ENCODE peak calls at places on chromosomes 1 and 21, in ten cellular contexts. O is K562, B is OCI-LY7, Z is SJSA1, I is GM23338, L is hepatocyte, W is adrenal gland, G is MM.1S, T is tibial artery, D is aorta. Y is an unnamed sample.

GRCh38 chr1:15432327-15432726 is 5.9 kb upstream of the CTRC start:
- DNase-seq in O (no peak), B (no peak), Z (no peak), I (peak), L (peak), W (no peak), G (no peak), T (no peak), D (no peak), Y (no peak)

GRCh38 chr1:185531838-185532237 is 202.4 kb upstream of the HMCN1 start:
- DNase-seq in O (no peak), B (no peak), Z (no peak), I (peak), L (no peak), W (no peak), G (no peak), T (no peak), D (no peak), Y (no peak)

GRCh38 chr1:158248771-158249170 is 5.5 kb upstream of the CD1A start:
- DNase-seq in O (no peak), B (no peak), Z (no peak), I (no peak), L (no peak), W (no peak), G (no peak), T (no peak), D (no peak), Y (no peak)

GRCh38 chr1:95111014-95111413 is 6.1 kb upstream of the TLCD4 start:
- DNase-seq in O (no peak), B (no peak), Z (no peak), I (no peak), L (no peak), W (no peak), G (no peak), T (no peak), D (no peak), Y (no peak)

GRCh38 chr1:20197329-20197791 is 11.0 kb upstream of the PLA2G2C start:
- DNase-seq in O (peak), B (no peak), Z (no peak), I (no peak), L (no peak), W (no peak), G (no peak), T (no peak), D (no peak), Y (no peak)

GRCh38 chr1:75632350-75632949 is 21.5 kb upstream of the SLC44A5 start:
- DNase-seq in O (peak), B (peak), Z (no peak), I (peak), L (peak), W (no peak), G (peak), T (no peak), D (no peak), Y (no peak)

GRCh38 chr1:240562111-240562590 is 49.8 kb downstream of the GREM2 start:
- DNase-seq in O (no peak), B (no peak), Z (no peak), I (peak), L (no peak), W (no peak), G (peak), T (no peak), D (no peak), Y (no peak)

GRCh38 chr1:152050886-152051764 is 14.3 kb upstream of the S100A11 start:
- DNase-seq in O (no peak), B (no peak), Z (no peak), I (peak), L (no peak), W (no peak), G (no peak), T (no peak), D (no peak), Y (peak)

GRCh38 chr1:68623700-68624099 is 126.8 kb upstream of the DEPDC1 start:
- DNase-seq in O (no peak), B (no peak), Z (no peak), I (no peak), L (no peak), W (no peak), G (no peak), T (no peak), D (no peak), Y (no peak)

GRCh38 chr1:161835963-161836362 is 69.8 kb downstream of the ATF6 start:
- DNase-seq in O (no peak), B (no peak), Z (no peak), I (no peak), L (no peak), W (no peak), G (no peak), T (no peak), D (no peak), Y (no peak)

GRCh38 chr1:180901221-180901990 is 11.3 kb upstream of the KIAA1614 start:
- DNase-seq in O (no peak), B (no peak), Z (no peak), I (no peak), L (no peak), W (no peak), G (no peak), T (no peak), D (no peak), Y (no peak)

GRCh38 chr1:59005491-59006308 is 221.9 kb upstream of the JUN start:
- DNase-seq in O (no peak), B (no peak), Z (peak), I (no peak), L (no peak), W (no peak), G (peak), T (no peak), D (no peak), Y (no peak)

GRCh38 chr1:11488966-11489625 is 10.1 kb downstream of the DISP3 start:
- DNase-seq in O (no peak), B (no peak), Z (no peak), I (no peak), L (no peak), W (no peak), G (no peak), T (no peak), D (no peak), Y (no peak)

GRCh38 chr1:61079898-61080336 is 2.4 kb upstream of the NFIA start:
- DNase-seq in O (peak), B (no peak), Z (peak), I (peak), L (peak), W (peak), G (no peak), T (peak), D (peak), Y (peak)

GRCh38 chr1:224183591-224184312 is 712 bp downstream of the DEGS1 start:
- DNase-seq in O (peak), B (peak), Z (peak), I (peak), L (peak), W (peak), G (peak), T (peak), D (peak), Y (no peak)

GRCh38 chr1:31152181-31152768 is 86.8 kb upstream of the PUM1 start:
- DNase-seq in O (no peak), B (peak), Z (no peak), I (no peak), L (peak), W (peak), G (no peak), T (no peak), D (no peak), Y (no peak)

GRCh38 chr21:35266546-35266945 is 217.4 kb upstream of the RUNX1 start:
- DNase-seq in O (no peak), B (no peak), Z (no peak), I (no peak), L (no peak), W (no peak), G (no peak), T (no peak), D (no peak), Y (no peak)
- H3K27ac ChIP-seq in O (no peak), B (no peak), Z (no peak), I (no peak), L (no peak), W (no peak), G (no peak), T (no peak), D (no peak), Y (no peak)

GRCh38 chr1:179058343-179059184 is 23.3 kb upstream of the TOR3A start:
- DNase-seq in O (no peak), B (no peak), Z (no peak), I (peak), L (no peak), W (no peak), G (no peak), T (no peak), D (no peak), Y (no peak)

GRCh38 chr1:179061360-179062282 is 20.2 kb upstream of the TOR3A start:
- DNase-seq in O (no peak), B (no peak), Z (no peak), I (no peak), L (no peak), W (no peak), G (no peak), T (no peak), D (no peak), Y (no peak)

GRCh38 chr1:179055930-179056329 is 25.9 kb upstream of the TOR3A start:
- DNase-seq in O (no peak), B (no peak), Z (no peak), I (no peak), L (no peak), W (no peak), G (no peak), T (no peak), D (no peak), Y (no peak)

GRCh38 chr1:179053486-179053885 is 27.8 kb downstream of the FAM20B start:
- DNase-seq in O (no peak), B (no peak), Z (no peak), I (no peak), L (no peak), W (no peak), G (no peak), T (no peak), D (no peak), Y (no peak)

GRCh38 chr1:179059185-179059483 is 22.7 kb upstream of the TOR3A start:
- DNase-seq in O (no peak), B (no peak), Z (no peak), I (no peak), L (no peak), W (no peak), G (no peak), T (no peak), D (no peak), Y (no peak)
- H3K4me3 ChIP-seq in O (no peak), B (no peak), Z (no peak), I (no peak), L (no peak), W (no peak), G (no peak), T (no peak), D (no peak), Y (no peak)

DNA sequence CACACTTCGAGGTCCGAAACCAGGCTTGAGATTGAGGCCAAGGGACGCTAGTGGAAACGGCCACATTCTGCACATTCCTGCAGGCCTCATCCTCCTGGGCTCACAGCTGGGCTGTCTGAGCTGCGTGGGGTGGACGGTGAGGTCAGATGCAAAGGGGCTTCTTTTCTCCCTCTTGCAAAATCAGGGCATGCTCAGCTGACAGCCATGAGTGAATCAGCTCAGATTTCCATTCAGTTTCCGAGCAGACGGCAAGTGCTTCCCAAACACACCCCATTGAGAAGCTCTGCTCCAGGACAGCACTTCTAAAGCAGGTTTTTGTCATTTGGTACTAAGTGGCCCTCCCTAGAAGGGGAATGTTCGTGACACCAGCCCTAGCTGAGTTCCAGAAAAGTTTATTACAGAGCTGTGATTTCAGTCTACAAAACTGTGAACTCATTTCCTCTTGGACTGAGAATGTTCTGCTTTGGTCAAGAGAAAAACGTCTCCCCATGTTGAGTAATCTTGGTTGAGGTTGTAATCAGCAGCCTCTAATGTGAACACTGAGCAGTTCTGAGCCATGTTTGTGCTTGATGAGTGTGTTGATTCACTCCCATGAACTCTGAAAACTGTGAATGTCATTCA is 10.0 kb downstream of the PDPN start:
- DNase-seq in O (no peak), B (no peak), Z (peak), I (peak), L (peak), W (peak), G (no peak), T (peak), D (peak), Y (no peak)
- H3K27ac ChIP-seq in O (no peak), B (no peak), Z (peak), I (no peak), L (peak), W (peak), G (no peak), T (peak), D (no peak), Y (peak)

GRCh38 chr1:198927129-198927528 is 288.3 kb downstream of the PTPRC start:
- DNase-seq in O (no peak), B (no peak), Z (no peak), I (no peak), L (no peak), W (no peak), G (no peak), T (no peak), D (no peak), Y (no peak)
- H3K4me3 ChIP-seq in O (no peak), B (no peak), Z (no peak), I (no peak), L (no peak), W (no peak), G (no peak), T (no peak), D (no peak), Y (no peak)

GRCh38 chr1:8176279-8176678 is 141.6 kb upstream of the SLC45A1 start:
- DNase-seq in O (no peak), B (no peak), Z (no peak), I (no peak), L (no peak), W (no peak), G (no peak), T (no peak), D (no peak), Y (no peak)

GRCh38 chr1:8185400-8185799 is 132.5 kb upstream of the SLC45A1 start:
- DNase-seq in O (no peak), B (no peak), Z (no peak), I (no peak), L (no peak), W (no peak), G (no peak), T (no peak), D (peak), Y (no peak)

GRCh38 chr1:8184301-8184700 is 133.6 kb upstream of the SLC45A1 start:
- DNase-seq in O (no peak), B (no peak), Z (no peak), I (no peak), L (no peak), W (no peak), G (no peak), T (no peak), D (peak), Y (no peak)

GRCh38 chr1:8179132-8179793 is 138.7 kb upstream of the SLC45A1 start:
- DNase-seq in O (no peak), B (no peak), Z (no peak), I (no peak), L (no peak), W (no peak), G (no peak), T (no peak), D (no peak), Y (no peak)

DNA sequence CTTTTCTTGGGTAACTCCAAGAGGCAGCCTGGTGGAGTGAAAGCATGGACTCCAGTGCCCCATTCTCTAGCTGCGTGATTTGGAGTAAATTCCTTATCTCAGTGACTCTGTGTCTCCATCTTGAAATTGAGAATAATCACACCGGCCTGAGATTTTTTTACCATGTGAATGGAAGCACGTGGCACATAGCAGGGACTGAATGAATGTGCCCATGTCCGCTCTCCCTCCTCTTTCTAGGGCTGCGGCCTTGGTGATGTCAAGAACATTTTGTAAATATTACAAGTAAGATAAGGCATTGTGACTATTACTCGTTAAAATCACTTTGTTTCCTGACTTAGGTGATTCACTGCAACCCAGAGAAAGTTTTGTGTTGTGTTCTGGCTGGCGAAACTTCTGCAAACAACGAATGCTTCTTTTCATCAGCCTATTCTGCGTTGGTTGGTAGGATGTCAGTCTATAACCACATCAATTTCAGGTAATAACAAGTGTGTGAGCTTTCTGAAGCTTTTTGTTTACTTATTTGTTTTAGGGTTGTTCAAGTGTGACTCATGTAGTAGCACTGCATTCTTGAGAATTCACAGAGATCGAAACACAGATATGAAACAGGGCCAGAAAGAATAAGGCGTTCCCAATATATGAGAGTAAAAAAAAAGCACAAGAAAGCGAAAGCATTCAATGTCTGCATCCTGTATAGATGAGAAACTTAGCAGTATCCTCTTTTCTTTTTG is 135.7 kb upstream of the SLC45A1 start:
- DNase-seq in O (no peak), B (no peak), Z (peak), I (no peak), L (peak), W (peak), G (peak), T (no peak), D (no peak), Y (peak)
- H3K27ac ChIP-seq in O (no peak), B (no peak), Z (peak), I (no peak), L (peak), W (peak), G (no peak), T (no peak), D (no peak), Y (peak)

GRCh38 chr1:174448964-174449363 is 1.2 kb downstream of the GPR52 start:
- DNase-seq in O (no peak), B (no peak), Z (no peak), I (no peak), L (no peak), W (peak), G (no peak), T (no peak), D (no peak), Y (no peak)

GRCh38 chr1:174448531-174448883 is 743 bp downstream of the GPR52 start:
- DNase-seq in O (no peak), B (no peak), Z (no peak), I (no peak), L (no peak), W (no peak), G (no peak), T (no peak), D (no peak), Y (no peak)

GRCh38 chr1:174445817-174446216 is 1.9 kb upstream of the GPR52 start:
- DNase-seq in O (no peak), B (no peak), Z (no peak), I (peak), L (no peak), W (no peak), G (no peak), T (no peak), D (no peak), Y (no peak)

GRCh38 chr1:174447866-174448530 is at the start of gene GPR52:
- DNase-seq in O (no peak), B (no peak), Z (no peak), I (no peak), L (no peak), W (no peak), G (no peak), T (no peak), D (no peak), Y (no peak)

DNA sequence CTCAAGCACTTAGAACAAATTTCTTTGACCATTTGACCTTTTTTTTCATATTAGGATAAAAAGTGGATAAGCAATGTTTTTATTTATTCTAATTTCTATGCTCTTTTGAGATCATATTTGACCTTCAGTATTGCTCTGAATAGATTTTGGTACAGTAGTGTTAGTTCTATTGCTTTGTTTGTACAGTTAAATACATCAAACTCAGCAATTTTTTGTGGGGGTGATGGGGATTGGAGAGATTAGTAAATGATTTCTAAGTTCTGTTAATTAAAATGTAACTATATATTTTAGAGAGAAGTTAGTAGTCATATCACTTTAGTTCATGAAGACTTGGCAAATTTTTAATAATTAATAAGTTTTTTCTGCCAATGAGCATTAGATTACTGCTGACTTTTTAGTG is 2.4 kb upstream of the GPR52 start:
- DNase-seq in O (no peak), B (no peak), Z (no peak), I (no peak), L (no peak), W (no peak), G (no peak), T (no peak), D (no peak), Y (no peak)
- H3K4me3 ChIP-seq in O (no peak), B (no peak), Z (no peak), I (no peak), L (no peak), W (no peak), G (no peak), T (no peak), D (no peak), Y (no peak)

GRCh38 chr1:220410681-220411080 is 117.3 kb upstream of the MARK1 start:
- DNase-seq in O (no peak), B (no peak), Z (no peak), I (no peak), L (no peak), W (no peak), G (peak), T (no peak), D (no peak), Y (no peak)

GRCh38 chr1:220407101-220407683 is 120.7 kb upstream of the MARK1 start:
- DNase-seq in O (no peak), B (no peak), Z (no peak), I (no peak), L (peak), W (no peak), G (peak), T (no peak), D (no peak), Y (no peak)

DNA sequence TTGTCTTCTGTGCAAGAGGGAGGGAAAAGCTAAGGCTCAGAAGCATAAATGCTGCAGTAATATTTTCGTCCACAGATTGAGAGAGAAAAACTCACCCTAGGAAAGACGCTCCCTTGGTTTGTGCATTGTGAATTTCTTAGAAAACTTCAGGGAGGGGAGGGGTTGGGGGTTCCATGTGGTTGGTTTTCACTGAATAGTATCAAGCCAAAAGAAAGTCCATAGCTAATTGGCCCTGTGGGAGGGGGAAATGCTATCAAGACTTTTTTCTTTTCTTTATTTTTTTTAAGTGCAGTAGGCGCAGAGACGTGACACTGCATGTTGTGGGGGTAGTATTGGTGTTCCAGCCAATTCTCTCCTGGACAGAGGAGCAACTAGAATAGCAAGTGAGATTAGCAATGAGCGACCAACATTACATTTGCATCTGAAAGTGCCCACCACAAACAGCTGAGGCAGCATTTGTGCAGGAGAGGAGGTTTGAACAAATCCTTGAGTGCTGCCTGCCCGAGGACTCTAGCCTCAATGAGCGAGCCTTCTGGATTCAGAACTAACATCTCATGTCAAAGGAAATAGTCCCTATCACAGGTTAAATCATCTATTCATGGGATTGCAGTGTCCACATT is 118.1 kb upstream of the MARK1 start:
- DNase-seq in O (no peak), B (no peak), Z (no peak), I (peak), L (no peak), W (no peak), G (peak), T (no peak), D (no peak), Y (no peak)
- H3K27ac ChIP-seq in O (no peak), B (no peak), Z (no peak), I (no peak), L (peak), W (peak), G (no peak), T (no peak), D (no peak), Y (no peak)

GRCh38 chr21:26389971-26390641 is 183.0 kb downstream of the CYYR1 start:
- DNase-seq in O (no peak), B (no peak), Z (no peak), I (no peak), L (no peak), W (no peak), G (peak), T (no peak), D (no peak), Y (peak)
- H3K4me3 ChIP-seq in O (no peak), B (no peak), Z (no peak), I (no peak), L (no peak), W (no peak), G (no peak), T (no peak), D (no peak), Y (no peak)

Y was measured in prostate gland.